ENCODE peak calls at places on chromosomes 6 and 20, in ten cellular contexts. One of them, this sample, is unnamed.

GRCh38 chr6:84789170-84789569 is 24.8 kb upstream of the TBX18 start:
- DNase-seq in neural progenitor cell: no peak
- DNase-seq in PC-3: no peak
- DNase-seq in AG04450: no peak
- DNase-seq in brain microvascular endothelial cell: no peak
- DNase-seq in heart left ventricle: no peak
- DNase-seq in astrocyte: no peak
- DNase-seq in stomach: no peak
- DNase-seq in HFF-Myc: no peak
- DNase-seq in HL-60: no peak
- DNase-seq in this sample: no peak

GRCh38 chr20:22586645-22587310 is 2.4 kb upstream of the FOXA2 start:
- DNase-seq in astrocyte: no peak
- DNase-seq in HFF-Myc: no peak
- DNase-seq in heart left ventricle: no peak
- DNase-seq in neural progenitor cell: peak; percentile 84
- DNase-seq in stomach: peak; percentile 79
- DNase-seq in brain microvascular endothelial cell: no peak
- DNase-seq in AG04450: no peak
- DNase-seq in PC-3: peak; percentile 63
- DNase-seq in HL-60: no peak
- DNase-seq in this sample: no peak

GRCh38 chr6:142716097-142716496 is 228.9 kb downstream of the HIVEP2 start:
- DNase-seq in heart left ventricle: no peak
- DNase-seq in AG04450: no peak
- DNase-seq in PC-3: no peak
- DNase-seq in HL-60: no peak
- DNase-seq in HFF-Myc: no peak
- DNase-seq in neural progenitor cell: no peak
- DNase-seq in stomach: no peak
- DNase-seq in astrocyte: no peak
- DNase-seq in brain microvascular endothelial cell: no peak
- DNase-seq in this sample: no peak

GRCh38 chr6:141309295-141309694 is 823.4 kb upstream of the GJE1 start:
- DNase-seq in stomach: no peak
- DNase-seq in HL-60: no peak
- DNase-seq in HFF-Myc: peak; percentile 7
- DNase-seq in heart left ventricle: no peak
- DNase-seq in astrocyte: no peak
- DNase-seq in neural progenitor cell: no peak
- DNase-seq in AG04450: no peak
- DNase-seq in PC-3: peak; percentile 23
- DNase-seq in brain microvascular endothelial cell: no peak
- DNase-seq in this sample: no peak

GRCh38 chr6:111472933-111473435 is 10.0 kb downstream of the REV3L start:
- DNase-seq in HL-60: no peak
- DNase-seq in astrocyte: no peak
- DNase-seq in HFF-Myc: no peak
- DNase-seq in stomach: no peak
- DNase-seq in heart left ventricle: no peak
- DNase-seq in neural progenitor cell: no peak
- DNase-seq in brain microvascular endothelial cell: no peak
- DNase-seq in PC-3: no peak
- DNase-seq in AG04450: no peak
- DNase-seq in this sample: no peak

GRCh38 chr20:9617940-9618339 is 103.5 kb downstream of the LAMP5 start:
- DNase-seq in stomach: peak; percentile 58
- DNase-seq in heart left ventricle: no peak
- DNase-seq in HL-60: no peak
- DNase-seq in astrocyte: peak; percentile 22
- DNase-seq in neural progenitor cell: peak; percentile 59
- DNase-seq in brain microvascular endothelial cell: peak; percentile 61
- DNase-seq in HFF-Myc: no peak
- DNase-seq in PC-3: peak; percentile 89
- DNase-seq in AG04450: no peak
- DNase-seq in this sample: no peak

GRCh38 chr6:74872754-74873446 is 333.0 kb downstream of the COL12A1 start:
- DNase-seq in neural progenitor cell: no peak
- DNase-seq in HL-60: no peak
- DNase-seq in AG04450: no peak
- DNase-seq in stomach: no peak
- DNase-seq in heart left ventricle: no peak
- DNase-seq in HFF-Myc: no peak
- DNase-seq in astrocyte: no peak
- DNase-seq in PC-3: peak; percentile 11
- DNase-seq in brain microvascular endothelial cell: no peak
- DNase-seq in this sample: no peak

GRCh38 chr20:57749131-57749690 is 39.4 kb upstream of the PMEPA1 start:
- DNase-seq in PC-3: no peak
- DNase-seq in HL-60: no peak
- DNase-seq in HFF-Myc: no peak
- DNase-seq in stomach: no peak
- DNase-seq in brain microvascular endothelial cell: no peak
- DNase-seq in neural progenitor cell: no peak
- DNase-seq in heart left ventricle: peak; percentile 42
- DNase-seq in astrocyte: no peak
- DNase-seq in AG04450: no peak
- DNase-seq in this sample: no peak

GRCh38 chr6:33440649-33441309 is 13.6 kb upstream of the ZBTB9 start:
- DNase-seq in HL-60: no peak
- DNase-seq in PC-3: no peak
- DNase-seq in heart left ventricle: no peak
- DNase-seq in stomach: no peak
- DNase-seq in brain microvascular endothelial cell: no peak
- DNase-seq in AG04450: no peak
- DNase-seq in neural progenitor cell: no peak
- DNase-seq in astrocyte: no peak
- DNase-seq in HFF-Myc: no peak
- DNase-seq in this sample: no peak

GRCh38 chr6:53066059-53066406 is 829 bp downstream of the FBXO9 start:
- DNase-seq in neural progenitor cell: no peak
- DNase-seq in HL-60: no peak
- DNase-seq in heart left ventricle: peak; percentile 58
- DNase-seq in HFF-Myc: no peak
- DNase-seq in astrocyte: no peak
- DNase-seq in stomach: peak; percentile 45
- DNase-seq in brain microvascular endothelial cell: no peak
- DNase-seq in AG04450: no peak
- DNase-seq in PC-3: peak; percentile 40
- DNase-seq in this sample: no peak

GRCh38 chr6:30325873-30326445 is 768 bp upstream of the TRIM39 start:
- DNase-seq in PC-3: no peak
- DNase-seq in HL-60: no peak
- DNase-seq in stomach: no peak
- DNase-seq in brain microvascular endothelial cell: no peak
- DNase-seq in heart left ventricle: peak; percentile 41
- DNase-seq in astrocyte: peak; percentile 77
- DNase-seq in AG04450: no peak
- DNase-seq in neural progenitor cell: peak; percentile 81
- DNase-seq in HFF-Myc: peak; percentile 49
- DNase-seq in this sample: no peak

GRCh38 chr6:32799168-32799567 is 17.6 kb downstream of the HLA-DOB start:
- DNase-seq in brain microvascular endothelial cell: no peak
- DNase-seq in PC-3: no peak
- DNase-seq in HL-60: no peak
- DNase-seq in astrocyte: no peak
- DNase-seq in heart left ventricle: no peak
- DNase-seq in stomach: no peak
- DNase-seq in neural progenitor cell: no peak
- DNase-seq in HFF-Myc: no peak
- DNase-seq in AG04450: no peak
- DNase-seq in this sample: no peak

GRCh38 chr6:166716910-166717617 is 90.0 kb upstream of the RPS6KA2 start:
- DNase-seq in heart left ventricle: no peak
- DNase-seq in astrocyte: no peak
- DNase-seq in brain microvascular endothelial cell: no peak
- DNase-seq in HL-60: no peak
- DNase-seq in AG04450: no peak
- DNase-seq in HFF-Myc: no peak
- DNase-seq in PC-3: no peak
- DNase-seq in stomach: peak; percentile 63
- DNase-seq in neural progenitor cell: no peak
- DNase-seq in this sample: no peak

GRCh38 chr20:667351-668034 is 8.1 kb downstream of the SCRT2 start:
- DNase-seq in AG04450: no peak
- DNase-seq in neural progenitor cell: peak; percentile 80
- DNase-seq in HFF-Myc: no peak
- DNase-seq in stomach: peak; percentile 68
- DNase-seq in brain microvascular endothelial cell: peak; percentile 22
- DNase-seq in heart left ventricle: peak; percentile 75
- DNase-seq in PC-3: peak; percentile 54
- DNase-seq in astrocyte: no peak
- DNase-seq in HL-60: no peak
- DNase-seq in this sample: no peak

GRCh38 chr6:130935978-130936377 is 108.8 kb downstream of the SMLR1 start:
- DNase-seq in heart left ventricle: no peak
- DNase-seq in brain microvascular endothelial cell: no peak
- DNase-seq in astrocyte: no peak
- DNase-seq in stomach: no peak
- DNase-seq in AG04450: no peak
- DNase-seq in neural progenitor cell: no peak
- DNase-seq in PC-3: peak; percentile 50
- DNase-seq in HFF-Myc: no peak
- DNase-seq in HL-60: no peak
- DNase-seq in this sample: no peak

GRCh38 chr6:3349388-3350251 is 90.9 kb downstream of the PSMG4 start:
- DNase-seq in brain microvascular endothelial cell: no peak
- DNase-seq in AG04450: no peak
- DNase-seq in neural progenitor cell: no peak
- DNase-seq in heart left ventricle: no peak
- DNase-seq in PC-3: no peak
- DNase-seq in astrocyte: no peak
- DNase-seq in HL-60: no peak
- DNase-seq in HFF-Myc: no peak
- DNase-seq in stomach: no peak
- DNase-seq in this sample: no peak

GRCh38 chr20:10228330-10228729 is 9.7 kb downstream of the SNAP25 start:
- DNase-seq in PC-3: no peak
- DNase-seq in AG04450: no peak
- DNase-seq in neural progenitor cell: no peak
- DNase-seq in heart left ventricle: no peak
- DNase-seq in stomach: peak; percentile 32
- DNase-seq in HL-60: no peak
- DNase-seq in astrocyte: no peak
- DNase-seq in HFF-Myc: no peak
- DNase-seq in brain microvascular endothelial cell: no peak
- DNase-seq in this sample: no peak

GRCh38 chr6:97437087-97437486 is 154.1 kb upstream of the MMS22L start:
- DNase-seq in heart left ventricle: no peak
- DNase-seq in astrocyte: peak; percentile 2
- DNase-seq in brain microvascular endothelial cell: no peak
- DNase-seq in HFF-Myc: peak; percentile 2
- DNase-seq in neural progenitor cell: peak; percentile 54
- DNase-seq in stomach: no peak
- DNase-seq in PC-3: peak; percentile 46
- DNase-seq in AG04450: no peak
- DNase-seq in HL-60: no peak
- DNase-seq in this sample: no peak
- TF ChIP-seq CTCF in heart left ventricle: peak; percentile 58
- TF ChIP-seq CTCF in astrocyte: peak; percentile 85
- TF ChIP-seq CTCF in brain microvascular endothelial cell: peak; percentile 81
- TF ChIP-seq CTCF in HFF-Myc: peak; percentile 79
- TF ChIP-seq CTCF in neural progenitor cell: peak; percentile 86
- TF ChIP-seq CTCF in stomach: peak; percentile 35
- TF ChIP-seq CTCF in PC-3: peak; percentile 76
- TF ChIP-seq CTCF in AG04450: peak; percentile 95
- TF ChIP-seq CTCF in HL-60: peak; percentile 49
- TF ChIP-seq CTCF in this sample: peak; percentile 79

GRCh38 chr6:28277746-28278145 is 3.6 kb upstream of the PGBD1 start:
- DNase-seq in HL-60: no peak
- DNase-seq in HFF-Myc: no peak
- DNase-seq in stomach: no peak
- DNase-seq in AG04450: no peak
- DNase-seq in brain microvascular endothelial cell: no peak
- DNase-seq in astrocyte: no peak
- DNase-seq in heart left ventricle: no peak
- DNase-seq in neural progenitor cell: no peak
- DNase-seq in PC-3: no peak
- DNase-seq in this sample: no peak
- TF ChIP-seq CTCF in HL-60: no peak
- TF ChIP-seq CTCF in HFF-Myc: no peak
- TF ChIP-seq CTCF in stomach: no peak
- TF ChIP-seq CTCF in AG04450: no peak
- TF ChIP-seq CTCF in brain microvascular endothelial cell: no peak
- TF ChIP-seq CTCF in astrocyte: no peak
- TF ChIP-seq CTCF in heart left ventricle: no peak
- TF ChIP-seq CTCF in neural progenitor cell: no peak
- TF ChIP-seq CTCF in PC-3: no peak
- TF ChIP-seq CTCF in this sample: no peak

GRCh38 chr6:39453236-39453635 is 130.7 kb upstream of the KCNK16 start:
- DNase-seq in HL-60: no peak
- DNase-seq in heart left ventricle: no peak
- DNase-seq in stomach: no peak
- DNase-seq in HFF-Myc: no peak
- DNase-seq in astrocyte: peak; percentile 55
- DNase-seq in neural progenitor cell: no peak
- DNase-seq in PC-3: no peak
- DNase-seq in AG04450: no peak
- DNase-seq in brain microvascular endothelial cell: no peak
- DNase-seq in this sample: no peak

GRCh38 chr6:39453956-39454524 is 131.5 kb upstream of the KCNK16 start:
- DNase-seq in stomach: no peak
- DNase-seq in AG04450: no peak
- DNase-seq in PC-3: no peak
- DNase-seq in heart left ventricle: no peak
- DNase-seq in HL-60: no peak
- DNase-seq in astrocyte: no peak
- DNase-seq in neural progenitor cell: no peak
- DNase-seq in HFF-Myc: no peak
- DNase-seq in brain microvascular endothelial cell: no peak
- DNase-seq in this sample: no peak

GRCh38 chr6:39452746-39453145 is 130.2 kb upstream of the KCNK16 start:
- DNase-seq in heart left ventricle: no peak
- DNase-seq in neural progenitor cell: no peak
- DNase-seq in AG04450: no peak
- DNase-seq in HL-60: no peak
- DNase-seq in brain microvascular endothelial cell: no peak
- DNase-seq in stomach: no peak
- DNase-seq in HFF-Myc: no peak
- DNase-seq in astrocyte: no peak
- DNase-seq in PC-3: no peak
- DNase-seq in this sample: no peak

GRCh38 chr6:39452306-39452705 is 129.8 kb upstream of the KCNK16 start:
- DNase-seq in AG04450: no peak
- DNase-seq in HFF-Myc: no peak
- DNase-seq in neural progenitor cell: no peak
- DNase-seq in stomach: no peak
- DNase-seq in astrocyte: peak; percentile 81
- DNase-seq in heart left ventricle: no peak
- DNase-seq in brain microvascular endothelial cell: peak; percentile 58
- DNase-seq in HL-60: no peak
- DNase-seq in PC-3: peak; percentile 43
- DNase-seq in this sample: no peak

GRCh38 chr6:39451831-39452230 is 129.3 kb upstream of the KCNK16 start:
- DNase-seq in AG04450: no peak
- DNase-seq in astrocyte: no peak
- DNase-seq in HL-60: no peak
- DNase-seq in heart left ventricle: no peak
- DNase-seq in stomach: no peak
- DNase-seq in PC-3: peak; percentile 6
- DNase-seq in brain microvascular endothelial cell: no peak
- DNase-seq in HFF-Myc: no peak
- DNase-seq in neural progenitor cell: peak; percentile 10
- DNase-seq in this sample: no peak
- TF ChIP-seq CTCF in AG04450: peak; percentile 11
- TF ChIP-seq CTCF in astrocyte: peak; percentile 41
- TF ChIP-seq CTCF in HL-60: peak; percentile 24
- TF ChIP-seq CTCF in heart left ventricle: peak; percentile 12
- TF ChIP-seq CTCF in stomach: no peak
- TF ChIP-seq CTCF in PC-3: peak; percentile 49
- TF ChIP-seq CTCF in brain microvascular endothelial cell: peak; percentile 72
- TF ChIP-seq CTCF in HFF-Myc: peak; percentile 57
- TF ChIP-seq CTCF in neural progenitor cell: peak; percentile 48
- TF ChIP-seq CTCF in this sample: peak; percentile 68

GRCh38 chr20:48544402-48545333 is 283.1 kb downstream of the PREX1 start:
- DNase-seq in brain microvascular endothelial cell: no peak
- DNase-seq in AG04450: no peak
- DNase-seq in neural progenitor cell: no peak
- DNase-seq in HL-60: no peak
- DNase-seq in HFF-Myc: peak; percentile 21
- DNase-seq in PC-3: peak; percentile 8
- DNase-seq in astrocyte: no peak
- DNase-seq in stomach: no peak
- DNase-seq in heart left ventricle: no peak
- DNase-seq in this sample: no peak
- TF ChIP-seq CTCF in brain microvascular endothelial cell: no peak
- TF ChIP-seq CTCF in AG04450: no peak
- TF ChIP-seq CTCF in neural progenitor cell: no peak
- TF ChIP-seq CTCF in HL-60: no peak
- TF ChIP-seq CTCF in HFF-Myc: no peak
- TF ChIP-seq CTCF in PC-3: no peak
- TF ChIP-seq CTCF in astrocyte: no peak
- TF ChIP-seq CTCF in stomach: no peak
- TF ChIP-seq CTCF in heart left ventricle: no peak
- TF ChIP-seq CTCF in this sample: no peak